ENCODE peak calls at places on chromosome 18, in five cellular contexts. A is NCI-H774; N is activated naive CD4-positive, alpha-beta T cell; P is Calu3; Q is Peyer's patch. W is an unnamed sample.

GRCh38 chr18:13302611-13303267 is 84.2 kb downstream of the LDLRAD4 start:
- DNase-seq in A (no peak), Q (no peak), N (no peak), P (peak), W (no peak)

GRCh38 chr18:13443546-13443945 is 225.0 kb downstream of the LDLRAD4 start:
- DNase-seq in N (no peak), Q (no peak), A (no peak), P (no peak), W (no peak)

GRCh38 chr18:49321800-49322461 is 138.5 kb downstream of the DYM start:
- DNase-seq in Q (no peak), A (no peak), N (no peak), P (no peak), W (no peak)

GRCh38 chr18:8735274-8735673 is 29.9 kb downstream of the MTCL1 start:
- DNase-seq in P (no peak), A (no peak), Q (no peak), N (no peak), W (no peak)

GRCh38 chr18:12327510-12328178 is 19.6 kb downstream of the TUBB6 start:
- DNase-seq in A (peak), N (peak), P (peak), Q (peak), W (peak)

GRCh38 chr18:30694773-30695172 is 347.8 kb downstream of the DSC3 start:
- DNase-seq in Q (no peak), P (no peak), N (no peak), A (no peak), W (no peak)

GRCh38 chr18:54737986-54738385 is 90.3 kb upstream of the RAB27B start:
- DNase-seq in P (no peak), A (no peak), N (no peak), Q (no peak), W (no peak)

GRCh38 chr18:26332991-26333390 is 106.7 kb downstream of the TAF4B start:
- DNase-seq in A (no peak), Q (no peak), N (no peak), P (no peak), W (no peak)

GRCh38 chr18:24530630-24531111 is 70.2 kb downstream of the HRH4 start:
- DNase-seq in P (peak), A (peak), Q (no peak), N (no peak), W (no peak)

GRCh38 chr18:1270081-1270480 is 365.4 kb downstream of the ADCYAP1 start:
- DNase-seq in Q (no peak), A (peak), P (no peak), N (no peak), W (no peak)

GRCh38 chr18:22542400-22542835 is 124.7 kb upstream of the CTAGE1 start:
- DNase-seq in P (no peak), N (no peak), Q (no peak), A (no peak), W (no peak)

GRCh38 chr18:60965856-60966255 is 367.4 kb upstream of the CDH20 start:
- DNase-seq in N (no peak), A (no peak), Q (no peak), P (no peak), W (no peak)

W was measured in CD14-positive monocyte.